ENCODE peak calls at places on chromosomes 11 and 22, in eight cellular contexts. P is stomach, E is lung, R is right lobe of liver, J is kidney, B is sigmoid colon, V is fibroblast of lung, F is HCT116. Y is an unnamed sample. For H3K36me3, the result is how much of the 10 kb centered on the place peaks cover.

GRCh38 chr11:28757725-28758515 is 649.7 kb downstream of the METTL15 start:
- DNase-seq in P (no peak), E (no peak), R (no peak), J (no peak), B (no peak), V (peak), F (no peak), Y (no peak)

GRCh38 chr11:35794850-35795249 is 132.3 kb downstream of the TRIM44 start:
- DNase-seq in P (no peak), E (no peak), R (no peak), J (no peak), B (no peak), V (peak), F (no peak), Y (no peak)

GRCh38 chr11:120694706-120695105 is 183.2 kb downstream of the GRIK4 start:
- DNase-seq in P (no peak), E (no peak), R (no peak), J (no peak), B (no peak), V (no peak), F (no peak), Y (no peak)

GRCh38 chr22:39417641-39418040 is 18.1 kb downstream of the TAB1 start:
- DNase-seq in P (no peak), E (no peak), R (no peak), J (peak), B (no peak), V (no peak), F (no peak), Y (no peak)

GRCh38 chr11:124591430-124591829 is 19.8 kb upstream of the PANX3 start:
- DNase-seq in P (no peak), E (no peak), R (no peak), J (no peak), B (no peak), V (no peak), F (no peak), Y (no peak)

GRCh38 chr11:108748971-108749370 is 84.1 kb downstream of the DDX10 start:
- DNase-seq in P (no peak), E (no peak), R (no peak), J (no peak), B (no peak), V (no peak), F (no peak), Y (no peak)

GRCh38 chr11:85663781-85664560 is 958 bp downstream of the CREBZF start:
- DNase-seq in P (peak), E (peak), R (peak), J (peak), B (peak), V (peak), F (peak), Y (peak)

GRCh38 chr11:134537296-134537695 is 125.3 kb upstream of the B3GAT1 start:
- DNase-seq in P (no peak), E (no peak), R (no peak), J (peak), B (peak), V (no peak), F (no peak), Y (no peak)

GRCh38 chr11:77508031-77508430 is 34.1 kb upstream of the PAK1 start:
- DNase-seq in P (no peak), E (no peak), R (no peak), J (no peak), B (no peak), V (no peak), F (no peak), Y (no peak)

GRCh38 chr11:95849087-95849825 is 59.0 kb downstream of the CEP57 start:
- DNase-seq in P (peak), E (no peak), R (no peak), J (no peak), B (peak), V (peak), F (peak), Y (peak)

GRCh38 chr11:67633758-67634365 is 4.1 kb upstream of the NUDT8 start:
- DNase-seq in P (no peak), E (no peak), R (peak), J (peak), B (peak), V (no peak), F (no peak), Y (no peak)

GRCh38 chr11:88489030-88489429 is 151.5 kb upstream of the CTSC start:
- DNase-seq in P (no peak), E (no peak), R (no peak), J (no peak), B (no peak), V (no peak), F (no peak), Y (no peak)

GRCh38 chr22:36220457-36220921 is 18.8 kb downstream of the APOL2 start:
- DNase-seq in P (no peak), E (no peak), R (no peak), J (no peak), B (peak), V (no peak), F (no peak), Y (no peak)

GRCh38 chr11:47998733-47999359 is 18.5 kb downstream of the PTPRJ start:
- DNase-seq in P (no peak), E (no peak), R (peak), J (peak), B (no peak), V (no peak), F (no peak), Y (no peak)

GRCh38 chr22:22748297-22748743 is 103.9 kb downstream of the GGTLC2 start:
- DNase-seq in P (peak), E (peak), R (no peak), J (no peak), B (no peak), V (peak), F (no peak), Y (peak)

GRCh38 chr11:10476927-10477689 is 22.0 kb downstream of the AMPD3 start:
- DNase-seq in P (no peak), E (no peak), R (no peak), J (no peak), B (no peak), V (no peak), F (no peak), Y (no peak)

GRCh38 chr22:49019737-49020136 is 807.9 kb downstream of the BRD1 start:
- DNase-seq in P (no peak), E (no peak), R (peak), J (peak), B (peak), V (no peak), F (no peak), Y (no peak)

GRCh38 chr11:93238956-93239355 is 41.2 kb upstream of the SLC36A4 start:
- DNase-seq in P (no peak), E (no peak), R (no peak), J (no peak), B (no peak), V (no peak), F (no peak), Y (no peak)

GRCh38 chr11:57798905-57799559 is 37.4 kb downstream of the CTNND1 start:
- DNase-seq in P (peak), E (peak), R (peak), J (peak), B (no peak), V (peak), F (peak), Y (no peak)

GRCh38 chr22:37569009-37569920 is 9.0 kb downstream of the CDC42EP1 start:
- DNase-seq in P (peak), E (peak), R (peak), J (no peak), B (no peak), V (no peak), F (no peak), Y (no peak)

GRCh38 chr11:64694821-64695365 is 28.1 kb downstream of the NRXN2 start:
- DNase-seq in P (no peak), E (no peak), R (no peak), J (no peak), B (no peak), V (no peak), F (no peak), Y (no peak)

GRCh38 chr11:124748481-124749338 is 3.3 kb downstream of the VSIG2 start:
- DNase-seq in P (no peak), E (no peak), R (no peak), J (peak), B (no peak), V (no peak), F (no peak), Y (no peak)

GRCh38 chr11:78424334-78425270 is 7.0 kb upstream of the GAB2 start:
- DNase-seq in P (no peak), E (no peak), R (no peak), J (no peak), B (no peak), V (peak), F (no peak), Y (no peak)

GRCh38 chr11:95152878-95153856 is 63.5 kb downstream of the ENDOD1 start:
- DNase-seq in P (no peak), E (no peak), R (no peak), J (no peak), B (no peak), V (no peak), F (no peak), Y (no peak)

GRCh38 chr22:36808611-36809344 is 8.1 kb downstream of the PVALB start:
- DNase-seq in P (no peak), E (no peak), R (no peak), J (no peak), B (no peak), V (no peak), F (no peak), Y (no peak)

GRCh38 chr22:40417041-40417440 is 46.6 kb downstream of the SGSM3 start:
- DNase-seq in P (no peak), E (no peak), R (no peak), J (no peak), B (no peak), V (no peak), F (no peak), Y (no peak)

GRCh38 chr22:38881464-38881871 is 9.5 kb upstream of the CBX6 start:
- DNase-seq in P (peak), E (peak), R (no peak), J (no peak), B (peak), V (peak), F (no peak), Y (no peak)

GRCh38 chr22:46871826-46872225 is 109.4 kb downstream of the TBC1D22A start:
- DNase-seq in P (no peak), E (no peak), R (no peak), J (no peak), B (no peak), V (no peak), F (no peak), Y (no peak)

GRCh38 chr22:46866591-46866990 is 104.1 kb downstream of the TBC1D22A start:
- DNase-seq in P (no peak), E (no peak), R (no peak), J (no peak), B (no peak), V (peak), F (no peak), Y (no peak)

GRCh38 chr22:46867106-46867505 is 104.7 kb downstream of the TBC1D22A start:
- DNase-seq in P (no peak), E (no peak), R (no peak), J (no peak), B (no peak), V (no peak), F (no peak), Y (no peak)

GRCh38 chr22:46865642-46866041 is 103.2 kb downstream of the TBC1D22A start:
- DNase-seq in P (no peak), E (no peak), R (no peak), J (no peak), B (no peak), V (no peak), F (no peak), Y (no peak)

DNA sequence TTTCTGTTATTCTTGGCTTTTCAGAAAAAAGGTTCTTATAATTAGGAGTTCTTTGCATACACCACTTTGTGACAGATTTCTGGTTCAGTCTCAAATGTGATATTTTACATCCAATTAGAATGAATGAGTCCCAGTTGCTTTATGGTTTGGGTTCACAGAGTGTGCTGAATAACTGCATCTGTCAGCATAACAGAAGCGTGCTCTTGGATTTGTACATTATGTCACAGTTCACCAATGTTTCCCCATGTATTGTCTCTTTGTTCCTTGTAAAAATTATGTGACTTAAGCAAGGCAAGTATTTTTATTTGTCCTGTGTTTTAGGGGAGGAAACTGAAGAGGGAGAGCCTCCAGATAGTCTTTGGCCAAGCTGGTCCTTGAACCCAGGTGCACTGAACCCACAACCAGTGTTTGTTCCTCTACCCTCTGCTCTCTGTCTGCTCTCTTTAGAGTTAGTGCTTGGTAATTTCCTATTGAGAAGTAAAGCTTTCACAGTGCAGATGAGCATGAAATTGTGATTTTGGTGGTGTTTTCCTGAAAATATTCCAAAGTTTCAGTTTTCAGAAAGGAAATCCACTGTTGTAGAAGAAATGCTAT is 107.5 kb downstream of the TBC1D22A start:
- DNase-seq in P (no peak), E (no peak), R (no peak), J (no peak), B (no peak), V (peak), F (no peak), Y (no peak)
- H3K36me3 ChIP-seq in P (under half), E (under half), R (under half), J (under half), B (under half), V (under half), F (under half), Y (under half)

GRCh38 chr22:31906569-31906968 is 37.8 kb upstream of the YWHAH start:
- DNase-seq in P (no peak), E (no peak), R (no peak), J (peak), B (no peak), V (no peak), F (no peak), Y (no peak)
- H3K36me3 ChIP-seq in P (half or more), E (under half), R (under half), J (under half), B (under half), V (under half), F (under half), Y (under half)

GRCh38 chr11:60834742-60835141 is 7.2 kb upstream of the CCDC86 start:
- DNase-seq in P (no peak), E (no peak), R (no peak), J (no peak), B (no peak), V (no peak), F (no peak), Y (no peak)

GRCh38 chr11:60835472-60835871 is 6.4 kb upstream of the CCDC86 start:
- DNase-seq in P (no peak), E (no peak), R (no peak), J (no peak), B (no peak), V (no peak), F (no peak), Y (no peak)

GRCh38 chr11:60840711-60841430 is 1.0 kb upstream of the CCDC86 start:
- DNase-seq in P (no peak), E (no peak), R (no peak), J (no peak), B (peak), V (peak), F (no peak), Y (no peak)

GRCh38 chr11:60838132-60838531 is 3.8 kb upstream of the CCDC86 start:
- DNase-seq in P (no peak), E (no peak), R (no peak), J (no peak), B (no peak), V (peak), F (peak), Y (no peak)

GRCh38 chr11:60836866-60837510 is 4.9 kb upstream of the CCDC86 start:
- DNase-seq in P (no peak), E (no peak), R (no peak), J (no peak), B (no peak), V (no peak), F (no peak), Y (no peak)
- H3K36me3 ChIP-seq in P (under half), E (under half), R (under half), J (under half), B (under half), V (under half), F (under half), Y (under half)

DNA sequence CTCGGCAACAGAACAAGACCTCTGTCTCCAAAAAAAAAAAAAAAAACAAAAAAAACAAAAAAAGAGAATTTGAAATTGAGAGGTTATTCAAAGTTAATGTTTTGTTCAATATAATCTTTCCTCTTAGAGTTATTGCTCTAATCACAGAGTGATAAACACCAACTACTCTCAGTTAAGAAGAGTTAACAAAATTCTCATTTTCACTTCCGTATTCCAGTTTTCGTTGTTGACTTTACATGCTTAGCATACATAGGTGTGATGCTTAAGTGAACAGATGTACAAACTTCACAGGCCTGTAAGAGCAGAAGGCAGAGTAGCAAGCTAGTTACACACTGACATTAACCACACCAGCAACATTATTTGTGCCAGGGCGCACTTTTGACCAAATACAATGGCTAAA is 12.3 kb downstream of the EIF4ENIF1 start:
- DNase-seq in P (no peak), E (no peak), R (no peak), J (no peak), B (no peak), V (no peak), F (no peak), Y (no peak)
- H3K36me3 ChIP-seq in P (half or more), E (under half), R (under half), J (under half), B (under half), V (under half), F (under half), Y (under half)

GRCh38 chr22:20885557-20886323 is 26.9 kb downstream of the SNAP29 start:
- DNase-seq in P (peak), E (peak), R (peak), J (peak), B (peak), V (peak), F (peak), Y (peak)
- H3K36me3 ChIP-seq in P (half or more), E (under half), R (under half), J (under half), B (under half), V (under half), F (under half), Y (under half)

DNA sequence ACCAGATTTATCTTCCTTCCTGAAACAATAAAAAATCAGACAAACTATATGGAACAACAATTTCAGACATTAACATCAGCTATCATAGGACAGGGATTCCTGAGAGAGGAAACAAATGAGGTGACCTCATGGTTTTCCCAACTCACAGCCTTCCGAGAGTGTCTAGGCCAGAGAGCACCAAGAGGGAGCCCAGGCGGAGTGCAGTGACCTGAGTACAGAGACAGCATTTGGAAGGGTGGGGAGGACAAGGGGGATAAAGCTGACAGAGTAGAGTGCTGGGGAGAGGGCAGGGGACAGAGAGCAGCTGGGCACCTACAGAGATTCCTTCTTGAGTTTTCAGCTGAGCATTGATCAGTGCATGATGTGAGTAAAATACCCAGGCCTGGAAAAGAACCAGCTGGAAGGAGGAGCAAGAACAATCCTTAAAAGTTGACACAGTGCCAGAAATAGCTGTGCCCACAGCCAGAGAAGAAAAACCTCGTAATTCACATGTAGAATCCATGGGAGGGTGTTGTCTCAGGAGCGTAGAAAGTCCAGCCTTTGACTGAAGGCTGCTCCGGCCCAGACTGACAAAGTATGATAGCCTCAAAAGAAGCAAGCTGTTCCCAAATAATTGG is 34.0 kb upstream of the PANX2 start:
- DNase-seq in P (no peak), E (no peak), R (no peak), J (no peak), B (no peak), V (peak), F (no peak), Y (no peak)
- H3K36me3 ChIP-seq in P (under half), E (under half), R (under half), J (under half), B (under half), V (under half), F (under half), Y (under half)

GRCh38 chr22:24051568-24051967 is 40.5 kb downstream of the CABIN1 start:
- DNase-seq in P (no peak), E (no peak), R (no peak), J (no peak), B (no peak), V (no peak), F (no peak), Y (no peak)
- H3K36me3 ChIP-seq in P (half or more), E (under half), R (under half), J (under half), B (under half), V (under half), F (under half), Y (under half)

GRCh38 chr11:117337061-117337460 is 9.4 kb downstream of the CEP164 start:
- DNase-seq in P (no peak), E (no peak), R (no peak), J (no peak), B (no peak), V (no peak), F (no peak), Y (no peak)
- H3K36me3 ChIP-seq in P (half or more), E (under half), R (under half), J (under half), B (under half), V (under half), F (under half), Y (under half)

GRCh38 chr22:19180740-19181410 is 2.3 kb upstream of the SLC25A1 start:
- DNase-seq in P (no peak), E (no peak), R (no peak), J (no peak), B (no peak), V (no peak), F (no peak), Y (no peak)
- H3K36me3 ChIP-seq in P (under half), E (under half), R (under half), J (under half), B (under half), V (under half), F (under half), Y (under half)